ENCODE peak calls at places on chromosomes 5 and 9, in nine cellular contexts. T is K562; A is stimulated activated CD8-positive, alpha-beta memory T cell treated with anti-CD3 and anti-CD28 coated beads, Interleukin-7, amount 100 ng/mL, for 24 hours; C is GM13977; D is GM23248; H is left lobe of liver; Z is GM04503; U is effector memory CD8-positive, alpha-beta T cell; I is left ventricle myocardium inferior. S is an unnamed sample.

GRCh38 chr5:53318303-53318702 is 162.1 kb upstream of the FST start:
- DNase-seq in T (no peak), A (no peak), C (no peak), D (no peak), H (no peak), Z (no peak), U (no peak), I (no peak), S (no peak)

GRCh38 chr5:11378462-11378861 is 525.8 kb downstream of the CTNND2 start:
- DNase-seq in T (no peak), A (no peak), C (no peak), D (no peak), H (no peak), Z (no peak), U (no peak), I (no peak), S (no peak)

GRCh38 chr5:120778491-120779293 is 314.6 kb downstream of the PRR16 start:
- DNase-seq in T (no peak), A (no peak), C (no peak), D (peak), H (no peak), Z (peak), U (no peak), I (no peak), S (no peak)

GRCh38 chr9:34157308-34157707 is 21.5 kb upstream of the UBAP1 start:
- DNase-seq in T (no peak), A (no peak), C (no peak), D (no peak), H (no peak), Z (no peak), U (no peak), I (no peak), S (no peak)

GRCh38 chr5:138661342-138661975 is 86.3 kb upstream of the HSPA9 start:
- DNase-seq in T (no peak), A (no peak), C (no peak), D (no peak), H (no peak), Z (no peak), U (no peak), I (no peak), S (peak)

GRCh38 chr5:2207109-2207399 is 324.3 kb upstream of the IRX4 start:
- DNase-seq in T (no peak), A (no peak), C (no peak), D (no peak), H (no peak), Z (no peak), U (no peak), I (no peak), S (no peak)

GRCh38 chr5:73605223-73606087 is 20.5 kb upstream of the ARHGEF28 start:
- DNase-seq in T (no peak), A (no peak), C (no peak), D (peak), H (no peak), Z (no peak), U (no peak), I (no peak), S (no peak)

GRCh38 chr9:131707050-131707449 is 32.8 kb downstream of the RAPGEF1 start:
- DNase-seq in T (no peak), A (no peak), C (no peak), D (peak), H (no peak), Z (no peak), U (no peak), I (no peak), S (no peak)

GRCh38 chr5:61995486-61995885 is 310.5 kb upstream of the KIF2A start:
- DNase-seq in T (no peak), A (no peak), C (no peak), D (no peak), H (no peak), Z (no peak), U (no peak), I (no peak), S (no peak)

GRCh38 chr5:98557921-98558320 is 215.5 kb upstream of the RGMB start:
- DNase-seq in T (no peak), A (no peak), C (no peak), D (no peak), H (no peak), Z (no peak), U (no peak), I (no peak), S (no peak)

GRCh38 chr5:21164425-21164824 is 1176.4 kb upstream of the CDH18 start:
- DNase-seq in T (no peak), A (no peak), C (no peak), D (no peak), H (no peak), Z (no peak), U (no peak), I (no peak), S (no peak)